ENCODE peak calls at places on chromosome 16, in six cellular contexts. One of them, this sample, is unnamed.
A peak's percentile ranks its signal among the peaks of the same experiment; 100 is the strongest.

GRCh38 chr16:57619606-57620315 is 8.7 kb upstream of the ADGRG1 start:
- DNase-seq in stomach: peak; percentile 85
- DNase-seq in tibial nerve: no peak
- DNase-seq in K562: no peak
- DNase-seq in body of pancreas: peak; percentile 88
- DNase-seq in ovary: peak; percentile 5
- DNase-seq in this sample: no peak

GRCh38 chr16:50598256-50598894 is 50.2 kb downstream of the NKD1 start:
- DNase-seq in stomach: peak; percentile 61
- DNase-seq in ovary: no peak
- DNase-seq in tibial nerve: no peak
- DNase-seq in K562: no peak
- DNase-seq in body of pancreas: peak; percentile 78
- DNase-seq in this sample: no peak

GRCh38 chr16:85424260-85425060 is 188.7 kb upstream of the GSE1 start:
- DNase-seq in K562: no peak
- DNase-seq in stomach: peak; percentile 63
- DNase-seq in body of pancreas: peak; percentile 59
- DNase-seq in ovary: peak; percentile 20
- DNase-seq in tibial nerve: no peak
- DNase-seq in this sample: no peak

GRCh38 chr16:11994187-11995119 is 17.9 kb downstream of the SNX29 start:
- DNase-seq in stomach: no peak
- DNase-seq in K562: no peak
- DNase-seq in tibial nerve: peak; percentile 30
- DNase-seq in body of pancreas: no peak
- DNase-seq in ovary: no peak
- DNase-seq in this sample: no peak

GRCh38 chr16:60107920-60108319 is 1373.8 kb upstream of the GOT2 start:
- DNase-seq in body of pancreas: no peak
- DNase-seq in tibial nerve: no peak
- DNase-seq in stomach: no peak
- DNase-seq in K562: no peak
- DNase-seq in ovary: no peak
- DNase-seq in this sample: no peak

GRCh38 chr16:6897910-6898475 is 434.7 kb upstream of the RBFOX1 start:
- DNase-seq in K562: no peak
- DNase-seq in body of pancreas: no peak
- DNase-seq in stomach: no peak
- DNase-seq in ovary: no peak
- DNase-seq in tibial nerve: no peak
- DNase-seq in this sample: no peak

GRCh38 chr16:85005278-85006069 is 5.9 kb downstream of the ZDHHC7 start:
- DNase-seq in K562: no peak
- DNase-seq in stomach: no peak
- DNase-seq in tibial nerve: peak; percentile 67
- DNase-seq in body of pancreas: no peak
- DNase-seq in ovary: peak; percentile 67
- DNase-seq in this sample: no peak

GRCh38 chr16:19912445-19913305 is 28.0 kb upstream of the GPRC5B start:
- DNase-seq in ovary: no peak
- DNase-seq in K562: no peak
- DNase-seq in stomach: no peak
- DNase-seq in tibial nerve: no peak
- DNase-seq in body of pancreas: no peak
- DNase-seq in this sample: no peak

GRCh38 chr16:87308826-87309225 is 8.4 kb downstream of the C16orf95 start:
- DNase-seq in stomach: no peak
- DNase-seq in ovary: no peak
- DNase-seq in K562: no peak
- DNase-seq in tibial nerve: no peak
- DNase-seq in body of pancreas: no peak
- DNase-seq in this sample: no peak

GRCh38 chr16:87311387-87311786 is 5.8 kb downstream of the C16orf95 start:
- DNase-seq in K562: no peak
- DNase-seq in stomach: no peak
- DNase-seq in tibial nerve: no peak
- DNase-seq in ovary: no peak
- DNase-seq in body of pancreas: no peak
- DNase-seq in this sample: no peak

GRCh38 chr16:87310610-87311009 is 6.6 kb downstream of the C16orf95 start:
- DNase-seq in ovary: no peak
- DNase-seq in K562: no peak
- DNase-seq in body of pancreas: no peak
- DNase-seq in stomach: no peak
- DNase-seq in tibial nerve: no peak
- DNase-seq in this sample: no peak

GRCh38 chr16:87312008-87312407 is 5.2 kb downstream of the C16orf95 start:
- DNase-seq in K562: no peak
- DNase-seq in stomach: no peak
- DNase-seq in ovary: no peak
- DNase-seq in tibial nerve: no peak
- DNase-seq in body of pancreas: no peak
- DNase-seq in this sample: no peak

GRCh38 chr16:87309912-87310485 is 7.2 kb downstream of the C16orf95 start:
- DNase-seq in stomach: no peak
- DNase-seq in ovary: no peak
- DNase-seq in K562: no peak
- DNase-seq in body of pancreas: no peak
- DNase-seq in tibial nerve: no peak
- DNase-seq in this sample: no peak
- H3K4me1 ChIP-seq in stomach: no peaks in the 10 kb centered on the region
- H3K4me1 ChIP-seq in ovary: no peaks in the 10 kb centered on the region
- H3K4me1 ChIP-seq in K562: peaks cover 15% of the 10 kb centered on the region
- H3K4me1 ChIP-seq in body of pancreas: no peaks in the 10 kb centered on the region
- H3K4me1 ChIP-seq in tibial nerve: no peaks in the 10 kb centered on the region
- H3K4me1 ChIP-seq in this sample: no peaks in the 10 kb centered on the region

DNA sequence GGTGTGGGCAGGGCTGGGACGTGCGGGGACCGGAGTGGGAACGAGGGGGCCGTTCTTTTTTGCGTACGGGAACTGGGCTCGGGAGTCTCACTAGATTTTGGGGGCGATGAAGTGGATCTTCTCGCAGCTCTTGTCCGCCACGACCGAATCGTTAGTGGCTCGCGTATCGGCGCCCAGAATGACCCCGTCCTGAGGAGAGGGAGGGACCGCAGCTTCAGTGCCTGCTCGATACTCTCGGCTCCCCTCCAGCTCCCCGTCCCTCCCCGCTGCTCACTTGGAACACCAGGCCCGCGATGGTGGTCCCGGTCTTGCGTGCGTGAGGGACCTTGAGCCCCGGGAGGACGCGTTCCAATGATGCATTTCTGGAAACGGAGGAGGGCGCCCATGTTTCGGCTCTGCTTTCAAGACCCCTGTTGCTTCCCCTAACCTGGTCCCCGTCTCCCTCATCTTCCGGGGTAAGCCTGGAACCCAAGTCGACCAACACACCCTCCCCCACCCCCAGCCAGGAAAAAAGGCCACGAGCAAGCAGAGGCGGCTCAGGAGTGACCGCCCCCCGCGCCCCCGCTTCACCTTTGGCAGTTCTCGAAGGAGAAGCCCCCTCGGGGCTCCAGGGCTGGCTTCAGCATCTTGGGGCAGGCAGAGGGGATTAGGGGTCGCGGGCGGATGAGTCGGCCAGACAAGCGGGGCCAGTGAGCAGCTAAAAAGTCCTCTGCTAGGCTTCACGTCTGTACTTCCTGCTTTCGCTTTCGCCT is at the start of gene PSMB10:
- DNase-seq in K562: peak; percentile 71
- DNase-seq in tibial nerve: peak; percentile 27
- DNase-seq in body of pancreas: peak; percentile 62
- DNase-seq in stomach: peak; percentile 41
- DNase-seq in ovary: peak; percentile 60
- DNase-seq in this sample: no peak
- TF ChIP-seq POLR2A in K562: no peak
- TF ChIP-seq POLR2A in tibial nerve: no peak
- TF ChIP-seq POLR2A in body of pancreas: peak; percentile 57
- TF ChIP-seq POLR2A in stomach: no peak
- TF ChIP-seq POLR2A in ovary: peak; percentile 19
- TF ChIP-seq POLR2A in this sample: no peak

DNA sequence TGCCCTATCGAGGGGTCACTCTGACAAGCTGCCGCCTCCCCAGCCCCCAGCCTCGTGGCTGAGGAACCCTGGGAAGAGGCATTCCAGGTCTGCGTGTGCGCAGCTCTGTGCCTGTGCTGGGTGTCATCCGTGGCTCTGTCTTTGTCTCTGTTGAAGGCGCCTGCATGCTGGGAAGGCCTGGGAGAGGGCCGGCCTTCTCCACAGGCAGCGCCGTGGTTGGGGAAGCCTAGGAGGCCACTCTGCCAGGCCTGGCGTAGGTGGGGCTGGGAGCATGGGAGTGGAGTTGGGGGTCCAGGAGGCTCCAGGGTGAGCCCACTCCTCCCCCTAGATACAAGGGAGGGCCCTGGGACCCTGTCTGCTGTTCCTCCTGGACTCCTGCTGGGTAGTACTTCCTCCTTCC is 3.3 kb downstream of the NHERF2 start:
- DNase-seq in K562: no peak
- DNase-seq in tibial nerve: no peak
- DNase-seq in body of pancreas: no peak
- DNase-seq in ovary: no peak
- DNase-seq in stomach: no peak
- DNase-seq in this sample: no peak
- H3K4me1 ChIP-seq in K562: peaks cover 25% of the 10 kb centered on the region
- H3K4me1 ChIP-seq in tibial nerve: peaks cover 56% of the 10 kb centered on the region
- H3K4me1 ChIP-seq in body of pancreas: peaks cover 27% of the 10 kb centered on the region
- H3K4me1 ChIP-seq in ovary: peaks cover 26% of the 10 kb centered on the region
- H3K4me1 ChIP-seq in stomach: peaks cover 82% of the 10 kb centered on the region
- H3K4me1 ChIP-seq in this sample: peaks cover 87% of the 10 kb centered on the region

GRCh38 chr16:53207810-53208752 is 153.3 kb downstream of the CHD9 start:
- DNase-seq in K562: peak; percentile 54
- DNase-seq in stomach: peak; percentile 39
- DNase-seq in body of pancreas: peak; percentile 53
- DNase-seq in tibial nerve: peak; percentile 52
- DNase-seq in ovary: peak; percentile 60
- DNase-seq in this sample: no peak
- TF ChIP-seq POLR2A in K562: peak; percentile 80
- TF ChIP-seq POLR2A in stomach: no peak
- TF ChIP-seq POLR2A in body of pancreas: no peak
- TF ChIP-seq POLR2A in tibial nerve: no peak
- TF ChIP-seq POLR2A in ovary: peak; percentile 14
- TF ChIP-seq POLR2A in this sample: no peak

GRCh38 chr16:30065112-30065942 is at the start of gene ALDOA:
- DNase-seq in K562: peak; percentile 89
- DNase-seq in stomach: peak; percentile 98
- DNase-seq in body of pancreas: peak; percentile 98
- DNase-seq in tibial nerve: peak; percentile 96
- DNase-seq in ovary: peak; percentile 98
- DNase-seq in this sample: peak; percentile 98

GRCh38 chr16:30067584-30067916 is 2.0 kb downstream of the ALDOA start:
- DNase-seq in body of pancreas: no peak
- DNase-seq in ovary: no peak
- DNase-seq in tibial nerve: no peak
- DNase-seq in stomach: no peak
- DNase-seq in K562: no peak
- DNase-seq in this sample: no peak

GRCh38 chr16:30064746-30065111 is 831 bp upstream of the ALDOA start:
- DNase-seq in K562: peak; percentile 52
- DNase-seq in stomach: no peak
- DNase-seq in tibial nerve: peak; percentile 27
- DNase-seq in ovary: no peak
- DNase-seq in body of pancreas: no peak
- DNase-seq in this sample: no peak

GRCh38 chr16:30066882-30067583 is 1.5 kb downstream of the ALDOA start:
- DNase-seq in ovary: no peak
- DNase-seq in K562: no peak
- DNase-seq in body of pancreas: no peak
- DNase-seq in stomach: no peak
- DNase-seq in tibial nerve: no peak
- DNase-seq in this sample: no peak

GRCh38 chr16:30065943-30066881 is 652 bp downstream of the ALDOA start:
- DNase-seq in K562: peak; percentile 74
- DNase-seq in body of pancreas: no peak
- DNase-seq in stomach: no peak
- DNase-seq in ovary: peak; percentile 75
- DNase-seq in tibial nerve: no peak
- DNase-seq in this sample: no peak
- H3K4me1 ChIP-seq in K562: peaks cover 46% of the 10 kb centered on the region
- H3K4me1 ChIP-seq in body of pancreas: peaks cover 45% of the 10 kb centered on the region
- H3K4me1 ChIP-seq in stomach: peaks cover 67% of the 10 kb centered on the region
- H3K4me1 ChIP-seq in ovary: peaks cover 21% of the 10 kb centered on the region
- H3K4me1 ChIP-seq in tibial nerve: peaks cover 43% of the 10 kb centered on the region
- H3K4me1 ChIP-seq in this sample: peaks cover 62% of the 10 kb centered on the region

This sample was measured in vagina.